ENCODE peak calls at places on chromosome 11, in eight cellular contexts. A is CD8-positive, alpha-beta T cell; V is skeletal muscle cell; Y is lung; Q is AG09319; F is Daoy; M is activated CD4-positive, alpha-beta T cell treated with anti-CD3 and anti-CD28 coated beads for 48 hours; Z is activated CD8-positive, alpha-beta T cell treated with anti-CD3 and anti-CD28 coated beads, Interleukin-2, amount 10 ng/mL, durations not matched to agents 7 days and 5 days. T is an unnamed sample.

GRCh38 chr11:10792385-10793068 is 16.2 kb downstream of the EIF4G2 start:
- DNase-seq in A (peak), V (no peak), M (peak), Y (peak), Z (peak), F (peak), Q (no peak), T (peak)

GRCh38 chr11:124605719-124606118 is 5.5 kb upstream of the PANX3 start:
- DNase-seq in A (no peak), F (no peak), V (no peak), M (no peak), Y (no peak), Q (no peak), Z (no peak), T (no peak)

GRCh38 chr11:35035894-35036408 is 103.0 kb upstream of the CD44 start:
- DNase-seq in Q (peak), A (no peak), Y (no peak), F (peak), M (no peak), Z (no peak), V (peak), T (no peak)

GRCh38 chr11:63613517-63614135 is 607 bp downstream of the PLAAT3 start:
- DNase-seq in Z (peak), F (peak), V (no peak), A (no peak), Q (no peak), M (peak), Y (peak), T (peak)

GRCh38 chr11:34984514-34984913 is 68.1 kb downstream of the PDHX start:
- DNase-seq in M (no peak), F (no peak), Q (no peak), Y (no peak), V (no peak), A (no peak), Z (no peak), T (no peak)

GRCh38 chr11:26769027-26769426 is 47.2 kb upstream of the SLC5A12 start:
- DNase-seq in F (no peak), Q (no peak), A (no peak), V (no peak), Y (no peak), M (no peak), Z (no peak), T (no peak)

GRCh38 chr11:93524868-93525267 is 18.3 kb downstream of the SMCO4 start:
- DNase-seq in F (peak), Q (no peak), M (no peak), V (no peak), Y (no peak), Z (no peak), A (no peak), T (no peak)

GRCh38 chr11:3906166-3906565 is 50.7 kb downstream of the STIM1 start:
- DNase-seq in Y (no peak), Z (no peak), V (no peak), M (no peak), A (no peak), Q (no peak), F (no peak), T (no peak)

GRCh38 chr11:112523477-112523876 is 262.8 kb upstream of the PLET1 start:
- DNase-seq in Y (no peak), Q (no peak), V (no peak), M (no peak), A (no peak), Z (no peak), F (peak), T (peak)

T was measured in GM23338.